ENCODE peak calls at places on chromosomes 16 and 17, in seven cellular contexts. A is SK-N-SH, N is H1, T is HepG2, O is HCT116, K is K562, U is GM12878. P is an unnamed sample.

GRCh38 chr16:14501331-14502255 is 128.5 kb downstream of the PARN start:
- DNase-seq in U (peak), A (peak), T (peak), O (peak), K (peak), N (peak), P (peak)

GRCh38 chr16:20377181-20377580 is 24.7 kb upstream of the UMOD start:
- DNase-seq in A (no peak), K (no peak), O (no peak), N (no peak), U (no peak), T (no peak), P (no peak)

GRCh38 chr17:48626470-48627241 is 498 bp upstream of the HOXB9 start:
- DNase-seq in U (no peak), T (no peak), A (no peak), O (peak), K (peak), N (no peak), P (no peak)

GRCh38 chr16:53433930-53434435 is 288 bp upstream of the RBL2 start:
- DNase-seq in N (no peak), U (no peak), T (peak), A (no peak), O (peak), K (peak), P (no peak)

GRCh38 chr17:36939944-36940312 is 2.7 kb downstream of the LHX1 start:
- DNase-seq in O (no peak), N (no peak), A (no peak), U (no peak), T (no peak), K (no peak), P (no peak)

GRCh38 chr16:73176577-73177013 is 128.7 kb upstream of the ZFHX3 start:
- DNase-seq in K (no peak), A (no peak), O (peak), N (no peak), T (peak), U (no peak), P (peak)

GRCh38 chr16:89117975-89118289 is 24.3 kb downstream of the ACSF3 start:
- DNase-seq in N (no peak), T (no peak), A (no peak), K (no peak), O (no peak), U (no peak), P (no peak)

GRCh38 chr17:15291674-15292361 is 26.7 kb upstream of the PMP22 start:
- DNase-seq in T (no peak), K (no peak), U (no peak), N (no peak), O (no peak), A (no peak), P (no peak)

GRCh38 chr17:28306954-28307401 is 12.0 kb upstream of the TMEM97 start:
- DNase-seq in K (no peak), U (no peak), A (no peak), T (no peak), O (no peak), N (peak), P (no peak)

GRCh38 chr17:83174859-83175550 is 95.6 kb downstream of the METRNL start:
- DNase-seq in T (no peak), K (no peak), A (no peak), U (no peak), O (no peak), N (peak), P (no peak)
- TF ChIP-seq JUND in T (no peak), K (no peak), A (no peak), U (no peak), O (no peak), N (no peak), P (no peak)

DNA sequence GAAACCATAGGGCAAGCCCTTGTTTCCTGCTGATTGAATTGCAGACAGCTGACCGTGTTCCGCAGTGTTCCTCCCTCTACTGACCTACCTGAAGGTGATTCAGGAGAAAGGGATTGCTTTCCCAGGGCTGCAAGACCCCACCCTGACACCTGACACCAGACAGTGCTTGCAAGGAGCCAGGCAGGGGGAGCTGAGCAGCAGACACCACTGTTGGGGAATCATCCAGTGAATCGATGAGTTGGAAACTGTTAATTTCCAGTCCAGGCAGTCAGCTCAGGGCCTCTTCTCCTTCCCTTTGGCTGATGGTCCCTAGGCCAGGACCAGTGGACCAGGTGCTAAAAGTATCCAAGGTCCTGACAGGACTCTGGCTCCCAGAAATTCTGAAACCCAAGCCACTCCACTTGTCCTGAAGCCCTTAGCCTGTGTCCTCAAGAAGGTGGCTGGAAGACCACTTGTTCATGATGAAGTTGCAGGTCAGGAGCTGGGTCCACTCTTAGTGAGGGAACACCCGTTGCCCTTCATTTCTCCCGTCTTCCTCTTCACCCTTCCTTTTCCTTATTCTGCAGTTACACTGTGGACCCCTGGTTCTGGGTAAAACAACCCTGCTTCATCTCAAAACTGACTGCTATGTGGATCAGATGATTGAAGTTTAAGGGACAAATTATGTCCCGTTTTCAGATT is 9.5 kb upstream of the UNK start:
- DNase-seq in U (no peak), K (no peak), O (no peak), T (no peak), A (peak), N (peak), P (peak)
- TF ChIP-seq JUND in U (no peak), K (no peak), O (no peak), T (no peak), A (no peak), N (no peak), P (no peak)

GRCh38 chr17:76561332-76561731 is 21.5 kb downstream of the PRCD start:
- DNase-seq in T (no peak), A (no peak), U (no peak), O (no peak), N (no peak), K (peak), P (no peak)
- TF ChIP-seq JUND in T (no peak), A (no peak), U (no peak), O (no peak), N (no peak), K (no peak), P (no peak)

GRCh38 chr17:44254696-44255095 is 13.2 kb downstream of the SLC4A1 start:
- DNase-seq in N (no peak), U (no peak), A (no peak), O (no peak), T (no peak), K (no peak), P (no peak)
- TF ChIP-seq JUND in N (no peak), U (no peak), A (no peak), O (no peak), T (no peak), K (no peak), P (no peak)

GRCh38 chr16:728131-728889 is 1.4 kb downstream of the HAGHL start:
- DNase-seq in U (no peak), K (peak), T (no peak), N (no peak), A (peak), O (peak), P (peak)
- TF ChIP-seq JUND in U (no peak), K (no peak), T (no peak), N (no peak), A (no peak), O (no peak), P (no peak)